ENCODE peak calls at places on chromosomes 12 and 14, in ten cellular contexts. X, C, E, I, T, F, M, G, W and A are unnamed samples.

GRCh38 chr14:100214768-100215079 is 24.2 kb upstream of the YY1 start:
- DNase-seq in C (no peak), X (no peak), I (no peak), E (no peak), T (no peak), F (no peak), G (no peak), M (no peak), W (no peak), A (no peak)

GRCh38 chr14:48129472-48129871 is 454.1 kb upstream of the MDGA2 start:
- DNase-seq in X (no peak), E (no peak), M (no peak), F (no peak), C (no peak), G (no peak), T (no peak), I (no peak), W (no peak), A (no peak)

GRCh38 chr14:47060050-47060449 is 408.5 kb upstream of the RPL10L start:
- DNase-seq in G (no peak), F (no peak), I (no peak), C (no peak), E (no peak), X (no peak), T (no peak), W (no peak), M (no peak), A (no peak)

GRCh38 chr12:68240079-68240478 is 13.3 kb downstream of the IL22 start:
- DNase-seq in M (no peak), I (peak; percentile 79), C (peak; percentile 45), G (no peak), E (no peak), F (no peak), W (no peak), T (peak; percentile 71), X (no peak), A (no peak)

GRCh38 chr14:80378084-80378483 is 166.8 kb upstream of the DIO2 start:
- DNase-seq in F (no peak), G (no peak), I (no peak), C (no peak), W (no peak), M (no peak), T (no peak), X (no peak), E (no peak), A (no peak)

GRCh38 chr12:131528144-131528543 is 182.7 kb upstream of the SFSWAP start:
- DNase-seq in I (no peak), G (no peak), M (no peak), F (no peak), C (no peak), W (no peak), E (no peak), T (no peak), X (no peak), A (peak; percentile 57)

GRCh38 chr14:73059326-73059725 is 992 bp downstream of the RBM25 start:
- DNase-seq in W (no peak), C (peak; percentile 13), M (no peak), T (no peak), X (no peak), F (no peak), E (no peak), G (no peak), I (peak; percentile 62), A (peak; percentile 23)

GRCh38 chr12:48198619-48198973 is 4.5 kb downstream of the OR10AD1 start:
- DNase-seq in I (peak; percentile 33), W (no peak), G (no peak), T (no peak), F (no peak), X (peak; percentile 64), M (no peak), C (no peak), E (no peak), A (no peak)

GRCh38 chr12:6383572-6384498 is at the start of gene LTBR:
- DNase-seq in T (peak; percentile 89), X (peak; percentile 98), I (peak; percentile 97), G (no peak), M (peak; percentile 75), C (peak; percentile 97), E (no peak), W (no peak), F (no peak), A (peak; percentile 89)

GRCh38 chr12:118714051-118714460 is 267.3 kb upstream of the SRRM4 start:
- DNase-seq in F (peak; percentile 63), G (peak; percentile 9), M (no peak), W (no peak), T (peak; percentile 44), X (no peak), C (no peak), E (peak; percentile 64), I (no peak), A (peak; percentile 64)

GRCh38 chr12:122876724-122877123 is 19.2 kb downstream of the VPS37B start:
- DNase-seq in G (no peak), W (no peak), I (no peak), C (no peak), E (no peak), T (no peak), X (no peak), F (no peak), M (no peak), A (no peak)

GRCh38 chr12:89129471-89129870 is 222.8 kb downstream of the DUSP6 start:
- DNase-seq in M (no peak), F (no peak), E (no peak), T (no peak), X (no peak), I (no peak), G (no peak), C (no peak), W (no peak), A (no peak)

GRCh38 chr12:69886101-69886500 is 61.1 kb downstream of the MYRFL start:
- DNase-seq in I (no peak), E (no peak), X (no peak), C (no peak), F (no peak), M (no peak), T (no peak), W (no peak), G (no peak), A (no peak)

GRCh38 chr12:4031703-4032291 is 158.6 kb upstream of the PARP11 start:
- DNase-seq in W (no peak), X (peak; percentile 60), F (no peak), T (peak; percentile 51), I (peak; percentile 18), M (no peak), C (no peak), G (no peak), E (no peak), A (no peak)

GRCh38 chr14:96538663-96539317 is 36.6 kb downstream of the PAPOLA start:
- DNase-seq in I (no peak), W (no peak), M (no peak), X (no peak), C (no peak), T (peak; percentile 64), E (no peak), G (no peak), F (no peak), A (no peak)